ENCODE peak calls at places on chromosomes 3 and 15, in five cellular contexts. S is OCI-LY7, G is GM23248, Q is MM.1S, F is HCT116. V is an unnamed sample.

GRCh38 chr3:25831578-25831977 is 41.7 kb downstream of the OXSM start:
- DNase-seq in S (peak), G (peak), Q (peak), F (peak), V (peak)

GRCh38 chr3:99931059-99931458 is 113.4 kb downstream of the CMSS1 start:
- DNase-seq in S (no peak), G (no peak), Q (no peak), F (no peak), V (no peak)

GRCh38 chr3:133880287-133880686 is 15.4 kb downstream of the RAB6B start:
- DNase-seq in S (no peak), G (no peak), Q (no peak), F (no peak), V (no peak)

GRCh38 chr15:96183020-96183926 is 147.2 kb upstream of the NR2F2 start:
- DNase-seq in S (no peak), G (no peak), Q (no peak), F (no peak), V (no peak)

GRCh38 chr3:16130066-16130465 is 44.4 kb upstream of the GALNT15 start:
- DNase-seq in S (no peak), G (peak), Q (no peak), F (no peak), V (no peak)

GRCh38 chr3:183527980-183528379 is 27.5 kb downstream of the KLHL6 start:
- DNase-seq in S (no peak), G (no peak), Q (peak), F (no peak), V (no peak)

GRCh38 chr3:183988216-183988790 is 29.4 kb downstream of the ABCC5 start:
- DNase-seq in S (no peak), G (peak), Q (no peak), F (no peak), V (no peak)

GRCh38 chr3:33201195-33201594 is 17.4 kb downstream of the SUSD5 start:
- DNase-seq in S (no peak), G (no peak), Q (peak), F (no peak), V (no peak)

GRCh38 chr3:151925419-151925818 is 52.0 kb downstream of the SUCNR1 start:
- DNase-seq in S (no peak), G (no peak), Q (no peak), F (no peak), V (peak)

GRCh38 chr3:16448691-16449090 is 64.8 kb downstream of the RFTN1 start:
- DNase-seq in S (peak), G (peak), Q (no peak), F (peak), V (peak)

GRCh38 chr3:107753494-107753893 is 230.7 kb downstream of the BBX start:
- DNase-seq in S (peak), G (peak), Q (peak), F (peak), V (peak)

GRCh38 chr15:70064441-70064840 is 33.3 kb downstream of the TLE3 start:
- DNase-seq in S (no peak), G (no peak), Q (no peak), F (no peak), V (no peak)

GRCh38 chr3:13282986-13283876 is 136.9 kb downstream of the NUP210 start:
- DNase-seq in S (no peak), G (peak), Q (peak), F (peak), V (peak)

GRCh38 chr3:72379500-72380187 is 468.6 kb downstream of the SHQ1 start:
- DNase-seq in S (no peak), G (peak), Q (no peak), F (no peak), V (no peak)

GRCh38 chr3:60742606-60743145 is 508.6 kb downstream of the FHIT start:
- DNase-seq in S (no peak), G (peak), Q (no peak), F (no peak), V (peak)

GRCh38 chr3:36197176-36197575 is 183.1 kb upstream of the STAC start:
- DNase-seq in S (no peak), G (no peak), Q (no peak), F (no peak), V (no peak)

GRCh38 chr3:47890832-47891620 is 88.1 kb downstream of the DHX30 start:
- DNase-seq in S (no peak), G (no peak), Q (no peak), F (no peak), V (no peak)

GRCh38 chr3:44555753-44556152 is 760 bp downstream of the ZKSCAN7 start:
- DNase-seq in S (no peak), G (peak), Q (no peak), F (no peak), V (no peak)

GRCh38 chr3:112132975-112133448 is at the start of gene GCSAM:
- DNase-seq in S (peak), G (no peak), Q (peak), F (no peak), V (no peak)

GRCh38 chr15:65214010-65214409 is 2.7 kb upstream of the CILP start:
- DNase-seq in S (no peak), G (no peak), Q (no peak), F (no peak), V (no peak)

GRCh38 chr3:101829066-101829830 is 20.1 kb upstream of the NFKBIZ start:
- DNase-seq in S (peak), G (peak), Q (no peak), F (no peak), V (no peak)

GRCh38 chr3:48428863-48429415 is 947 bp downstream of the PLXNB1 start:
- DNase-seq in S (no peak), G (peak), Q (no peak), F (no peak), V (peak)

GRCh38 chr3:58564456-58565160 is 12.6 kb downstream of the FAM107A start:
- DNase-seq in S (no peak), G (peak), Q (no peak), F (no peak), V (peak)
- H2AFZ ChIP-seq in S (no peak), G (no peak), Q (no peak), F (peak), V (no peak)

GRCh38 chr3:156216852-156217251 is 96.5 kb downstream of the KCNAB1 start:
- DNase-seq in S (no peak), G (no peak), Q (no peak), F (no peak), V (no peak)

GRCh38 chr3:156217674-156218352 is 97.4 kb downstream of the KCNAB1 start:
- DNase-seq in S (no peak), G (peak), Q (no peak), F (no peak), V (peak)

GRCh38 chr3:156216216-156216615 is 95.8 kb downstream of the KCNAB1 start:
- DNase-seq in S (no peak), G (no peak), Q (no peak), F (no peak), V (no peak)

GRCh38 chr3:156215751-156216150 is 95.4 kb downstream of the KCNAB1 start:
- DNase-seq in S (no peak), G (no peak), Q (no peak), F (no peak), V (no peak)

GRCh38 chr3:156218353-156218744 is 98.0 kb downstream of the KCNAB1 start:
- DNase-seq in S (no peak), G (no peak), Q (no peak), F (no peak), V (peak)
- TF ChIP-seq EZH2phosphoT487 in S (no peak), G (no peak), Q (no peak), F (no peak), V (no peak)

GRCh38 chr15:89735773-89736172 is 15.3 kb downstream of the MESP1 start:
- DNase-seq in S (no peak), G (no peak), Q (no peak), F (no peak), V (no peak)

GRCh38 chr15:89745131-89745530 is 5.9 kb downstream of the MESP1 start:
- DNase-seq in S (no peak), G (no peak), Q (no peak), F (no peak), V (no peak)

GRCh38 chr15:89743594-89743993 is 7.5 kb downstream of the MESP1 start:
- DNase-seq in S (no peak), G (no peak), Q (no peak), F (no peak), V (peak)

GRCh38 chr15:89743011-89743410 is 8.0 kb downstream of the MESP1 start:
- DNase-seq in S (no peak), G (no peak), Q (no peak), F (no peak), V (no peak)

DNA sequence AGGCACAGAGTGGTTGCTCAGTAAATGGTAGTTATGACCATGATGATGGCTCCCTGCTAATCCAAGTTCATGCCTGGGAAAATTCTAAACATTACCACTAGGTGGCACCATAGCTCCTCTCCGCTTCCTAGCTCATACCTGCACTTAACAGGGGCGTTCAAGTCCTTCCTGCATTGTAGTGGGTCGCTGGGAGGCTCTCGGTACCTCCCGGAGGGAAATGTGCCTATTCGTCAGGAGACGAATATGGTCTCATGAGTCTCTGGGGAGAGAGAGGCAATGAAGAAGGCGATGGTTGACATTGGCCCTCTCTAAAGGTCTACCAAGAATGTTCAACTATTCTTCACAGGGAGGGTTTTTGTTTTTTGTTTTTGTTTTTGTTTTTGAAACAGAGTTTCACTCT is 10.9 kb downstream of the MESP1 start:
- DNase-seq in S (peak), G (peak), Q (peak), F (peak), V (peak)
- H2AFZ ChIP-seq in S (peak), G (peak), Q (peak), F (peak), V (peak)

GRCh38 chr3:170799009-170799408 is 71.0 kb downstream of the RPL22L1 start:
- DNase-seq in S (no peak), G (no peak), Q (no peak), F (no peak), V (no peak)
- TF ChIP-seq EZH2phosphoT487 in S (no peak), G (no peak), Q (no peak), F (no peak), V (no peak)

DNA sequence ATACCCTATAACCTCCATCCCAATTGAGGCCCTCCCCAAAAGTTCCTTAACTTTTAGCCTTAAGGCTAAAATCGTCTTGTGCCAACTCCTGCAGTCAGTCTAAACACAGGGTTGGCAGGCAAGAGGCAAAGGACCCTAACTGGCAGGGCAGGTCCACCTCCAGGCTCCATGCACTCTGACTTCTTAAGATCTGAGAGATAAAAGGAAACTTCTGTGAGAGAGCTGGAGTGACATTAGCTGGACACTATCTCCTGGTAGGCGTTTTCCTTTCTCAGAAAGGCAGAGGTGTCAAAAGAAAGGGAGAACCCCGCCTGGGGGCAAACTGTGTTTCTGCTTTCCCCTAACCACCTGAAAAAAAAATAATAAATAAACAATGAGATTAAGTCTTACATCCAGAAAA is 3.6 kb downstream of the CHSY1 start:
- DNase-seq in S (no peak), G (no peak), Q (no peak), F (no peak), V (no peak)
- H2AFZ ChIP-seq in S (no peak), G (no peak), Q (no peak), F (no peak), V (no peak)

GRCh38 chr15:48777645-48778337 is 33.1 kb downstream of the CEP152 start:
- DNase-seq in S (no peak), G (no peak), Q (no peak), F (no peak), V (peak)
- TF ChIP-seq EZH2phosphoT487 in S (no peak), G (no peak), Q (no peak), F (no peak), V (no peak)

DNA sequence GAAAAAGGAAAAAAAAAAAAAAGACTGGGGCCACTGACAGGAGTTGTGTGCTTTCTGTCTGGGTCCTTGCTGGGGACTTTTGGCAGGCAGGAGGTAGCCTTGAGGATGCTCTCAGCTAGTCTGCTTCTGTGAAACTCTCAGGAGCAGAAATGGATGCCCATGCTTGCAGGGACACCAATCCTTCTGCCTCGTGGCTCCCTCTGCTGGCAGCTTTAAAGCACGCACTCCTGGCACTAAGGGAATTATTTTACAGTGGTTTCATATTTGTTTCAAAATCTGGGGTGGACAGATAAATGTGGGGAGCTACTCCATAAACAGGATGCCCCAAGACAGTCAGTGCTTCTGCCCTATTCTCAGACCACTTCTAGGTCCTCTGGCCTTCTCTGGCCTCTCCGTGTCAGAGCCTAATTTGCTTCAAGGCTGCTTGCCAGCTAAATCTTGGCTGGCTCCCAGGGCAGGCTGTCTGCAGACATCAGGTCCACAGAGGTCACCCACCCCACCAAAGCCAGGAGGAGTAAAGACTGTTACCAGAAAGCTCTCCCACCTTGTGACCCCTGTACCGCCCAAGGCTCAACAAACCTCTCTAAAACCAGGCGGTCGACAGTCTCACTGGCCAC is 17.1 kb downstream of the TRAIP start:
- DNase-seq in S (peak), G (peak), Q (peak), F (peak), V (peak)
- H2AFZ ChIP-seq in S (no peak), G (no peak), Q (no peak), F (no peak), V (no peak)

GRCh38 chr3:159674583-159674982 is 314.1 kb upstream of the IL12A start:
- DNase-seq in S (no peak), G (no peak), Q (no peak), F (no peak), V (no peak)
- TF ChIP-seq EZH2phosphoT487 in S (no peak), G (no peak), Q (no peak), F (no peak), V (no peak)

DNA sequence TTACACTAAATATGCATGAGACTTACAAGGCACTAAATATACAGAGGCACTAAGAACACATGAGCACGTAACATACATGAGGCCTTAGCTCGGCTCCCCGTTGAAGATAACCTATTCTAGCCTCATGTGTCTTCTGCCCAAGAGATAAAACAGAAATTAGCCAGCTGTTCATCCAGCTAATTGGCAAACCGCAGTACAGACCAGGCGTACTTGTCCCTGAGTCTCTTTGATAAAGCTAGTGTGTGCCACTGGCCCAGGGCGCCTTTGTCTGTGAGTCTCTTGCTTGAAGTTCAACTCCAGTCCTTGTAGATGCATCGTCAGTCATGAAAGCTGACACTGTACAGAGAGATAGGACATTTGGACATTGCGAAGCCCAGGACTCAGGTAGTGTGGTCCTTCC is 121.9 kb upstream of the SPATA12 start:
- DNase-seq in S (no peak), G (no peak), Q (no peak), F (no peak), V (no peak)
- H2AFZ ChIP-seq in S (no peak), G (no peak), Q (no peak), F (no peak), V (no peak)